ENCODE peak calls at places on chromosome 21, in seven cellular contexts. Q, P, J, I, G, K and U are unnamed samples.

GRCh38 chr21:45550552-45551210 is 8.4 kb upstream of the SLC19A1 start:
- DNase-seq in I (peak; percentile 24), J (no peak), P (no peak), G (peak; percentile 44), Q (no peak), K (peak; percentile 67), U (no peak)

GRCh38 chr21:45607922-45608295 is 35.6 kb upstream of the PCBP3 start:
- DNase-seq in G (no peak), I (no peak), P (no peak), J (no peak), Q (no peak), K (peak; percentile 34), U (no peak)

GRCh38 chr21:27802816-27803475 is 836.1 kb upstream of the ADAMTS5 start:
- DNase-seq in P (no peak), J (peak; percentile 5), Q (no peak), K (no peak), G (peak; percentile 55), I (peak; percentile 50), U (no peak)

GRCh38 chr21:44405948-44406872 is 49.1 kb upstream of the LRRC3 start:
- DNase-seq in P (peak; percentile 84), G (no peak), Q (no peak), I (no peak), K (no peak), J (no peak), U (no peak)

GRCh38 chr21:42455754-42456440 is 40.1 kb downstream of the RSPH1 start:
- DNase-seq in P (no peak), Q (no peak), G (peak; percentile 71), I (no peak), J (no peak), K (no peak), U (no peak)

GRCh38 chr21:45011911-45012660 is 62.3 kb upstream of the ADARB1 start:
- DNase-seq in Q (no peak), K (peak; percentile 61), G (no peak), P (peak; percentile 86), J (no peak), I (peak; percentile 89), U (peak; percentile 75)

GRCh38 chr21:15199414-15199813 is 134.6 kb upstream of the NRIP1 start:
- DNase-seq in G (no peak), Q (no peak), J (no peak), I (no peak), K (no peak), P (no peak), U (no peak)

GRCh38 chr21:34734696-34735095 is 65.9 kb downstream of the CLIC6 start:
- DNase-seq in G (no peak), K (no peak), I (no peak), P (no peak), Q (no peak), J (no peak), U (no peak)

GRCh38 chr21:20997633-20998455 is at the start of gene NCAM2:
- DNase-seq in Q (peak; percentile 18), I (peak; percentile 91), G (peak; percentile 14), P (peak; percentile 15), J (peak; percentile 47), K (peak; percentile 88), U (peak; percentile 89)

GRCh38 chr21:28675265-28676041 is 317.2 kb downstream of the LTN1 start:
- DNase-seq in G (no peak), I (peak; percentile 8), Q (no peak), K (no peak), P (no peak), J (no peak), U (no peak)

GRCh38 chr21:42381347-42381984 is 14.4 kb downstream of the TMPRSS3 start:
- DNase-seq in K (no peak), J (no peak), Q (no peak), G (peak; percentile 90), P (no peak), I (peak; percentile 50), U (peak; percentile 42)

GRCh38 chr21:44696572-44696971 is 400 bp upstream of the KRTAP10-12 start:
- DNase-seq in Q (no peak), G (no peak), I (no peak), P (no peak), K (no peak), J (no peak), U (no peak)

GRCh38 chr21:39867198-39867650 is at the start of gene PCP4:
- DNase-seq in Q (no peak), I (peak; percentile 10), K (no peak), P (no peak), J (peak; percentile 32), G (peak; percentile 48), U (no peak)

GRCh38 chr21:44756416-44757185 is 45.0 kb downstream of the UBE2G2 start:
- DNase-seq in K (peak; percentile 44), G (no peak), I (no peak), P (no peak), J (no peak), Q (no peak), U (peak; percentile 78)

GRCh38 chr21:46625759-46626158 is 9.7 kb upstream of the PRMT2 start:
- DNase-seq in I (no peak), G (no peak), K (no peak), J (no peak), P (no peak), Q (no peak), U (no peak)

GRCh38 chr21:41521489-41522027 is 13.6 kb upstream of the TMPRSS2 start:
- DNase-seq in Q (no peak), K (no peak), J (no peak), P (no peak), I (no peak), G (no peak), U (no peak)

GRCh38 chr21:44697811-44698734 is 1.1 kb downstream of the KRTAP10-12 start:
- DNase-seq in K (no peak), I (no peak), P (no peak), G (no peak), J (no peak), Q (no peak), U (peak; percentile 91)

GRCh38 chr21:41029573-41029972 is 138.4 kb upstream of the BACE2 start:
- DNase-seq in Q (no peak), I (no peak), P (no peak), K (no peak), J (no peak), G (no peak), U (no peak)

GRCh38 chr21:39441502-39442475 is 3.8 kb downstream of the LCA5L start:
- DNase-seq in K (no peak), I (peak; percentile 68), Q (no peak), P (no peak), G (peak; percentile 49), J (peak; percentile 18), U (no peak)

GRCh38 chr21:46604329-46604974 is 430 bp downstream of the S100B start:
- DNase-seq in P (no peak), I (no peak), K (no peak), Q (no peak), J (no peak), G (no peak), U (no peak)

GRCh38 chr21:44773291-44773932 is 28.2 kb downstream of the UBE2G2 start:
- DNase-seq in G (no peak), Q (no peak), J (no peak), K (peak; percentile 49), P (no peak), I (no peak), U (peak; percentile 69)

GRCh38 chr21:44626262-44626661 is 631 bp upstream of the KRTAP10-9 start:
- DNase-seq in P (no peak), K (no peak), J (no peak), Q (no peak), G (no peak), I (no peak), U (no peak)

GRCh38 chr21:43684424-43684823 is 25.1 kb downstream of the RRP1B start:
- DNase-seq in I (peak; percentile 6), K (no peak), P (no peak), J (no peak), G (no peak), Q (no peak), U (no peak)

GRCh38 chr21:42414928-42415769 is 11.4 kb downstream of the UBASH3A start:
- DNase-seq in G (peak; percentile 52), P (no peak), Q (peak; percentile 88), K (peak; percentile 59), J (peak; percentile 83), I (peak; percentile 61), U (no peak)

GRCh38 chr21:45323487-45324380 is 36.0 kb upstream of the POFUT2 start:
- DNase-seq in G (no peak), I (peak; percentile 78), Q (no peak), J (no peak), K (peak; percentile 56), P (no peak), U (peak; percentile 72)

GRCh38 chr21:22476726-22477646 is 1478.8 kb downstream of the NCAM2 start:
- DNase-seq in J (no peak), G (no peak), K (no peak), Q (no peak), I (no peak), P (no peak), U (no peak)

GRCh38 chr21:37370152-37371040 is 3.8 kb downstream of the DYRK1A start:
- DNase-seq in I (peak; percentile 61), Q (no peak), G (no peak), K (no peak), P (peak; percentile 56), J (no peak), U (no peak)

GRCh38 chr21:36723371-36723881 is 24.5 kb downstream of the SIM2 start:
- DNase-seq in K (peak; percentile 46), I (no peak), Q (no peak), G (peak; percentile 34), J (no peak), P (no peak), U (no peak)

GRCh38 chr21:42155045-42155855 is 63.7 kb upstream of the ABCG1 start:
- DNase-seq in G (no peak), K (peak; percentile 54), Q (no peak), I (no peak), P (no peak), J (no peak), U (no peak)